ENCODE peak calls at places on chromosomes 16 and 17, in five cellular contexts. One of them, this sample, is unnamed.

GRCh38 chr17:40124279-40125141 is 2.7 kb downstream of the MSL1 start:
- DNase-seq in NCI-H510A: peak; percentile 22
- DNase-seq in stomach: no peak
- DNase-seq in esophagus squamous epithelium: no peak
- DNase-seq in stimulated activated CD4-positive, alpha-beta T cell treated with anti-CD3 and anti-CD28 coated beads, Interleukin-4, amount 100 ng/mL, for 4 hours: no peak
- DNase-seq in this sample: no peak

GRCh38 chr17:40015005-40015997 is at the start of gene CSF3:
- DNase-seq in stomach: peak; percentile 43
- DNase-seq in stimulated activated CD4-positive, alpha-beta T cell treated with anti-CD3 and anti-CD28 coated beads, Interleukin-4, amount 100 ng/mL, for 4 hours: no peak
- DNase-seq in NCI-H510A: peak; percentile 66
- DNase-seq in esophagus squamous epithelium: no peak
- DNase-seq in this sample: no peak

GRCh38 chr16:23149267-23149992 is at the start of gene USP31:
- DNase-seq in stomach: peak; percentile 95
- DNase-seq in stimulated activated CD4-positive, alpha-beta T cell treated with anti-CD3 and anti-CD28 coated beads, Interleukin-4, amount 100 ng/mL, for 4 hours: peak; percentile 89
- DNase-seq in esophagus squamous epithelium: peak; percentile 37
- DNase-seq in NCI-H510A: peak; percentile 98
- DNase-seq in this sample: peak; percentile 88

GRCh38 chr16:67801889-67802288 is 4.5 kb downstream of the RANBP10 start:
- DNase-seq in stimulated activated CD4-positive, alpha-beta T cell treated with anti-CD3 and anti-CD28 coated beads, Interleukin-4, amount 100 ng/mL, for 4 hours: peak; percentile 49
- DNase-seq in esophagus squamous epithelium: no peak
- DNase-seq in NCI-H510A: no peak
- DNase-seq in stomach: no peak
- DNase-seq in this sample: peak; percentile 62

GRCh38 chr17:67682196-67682595 is 35.5 kb upstream of the NOL11 start:
- DNase-seq in stimulated activated CD4-positive, alpha-beta T cell treated with anti-CD3 and anti-CD28 coated beads, Interleukin-4, amount 100 ng/mL, for 4 hours: no peak
- DNase-seq in esophagus squamous epithelium: no peak
- DNase-seq in stomach: peak; percentile 64
- DNase-seq in NCI-H510A: no peak
- DNase-seq in this sample: no peak

GRCh38 chr16:85199069-85199725 is 86.9 kb upstream of the CIBAR2 start:
- DNase-seq in stomach: no peak
- DNase-seq in stimulated activated CD4-positive, alpha-beta T cell treated with anti-CD3 and anti-CD28 coated beads, Interleukin-4, amount 100 ng/mL, for 4 hours: no peak
- DNase-seq in esophagus squamous epithelium: no peak
- DNase-seq in NCI-H510A: no peak
- DNase-seq in this sample: no peak

GRCh38 chr17:80773243-80773991 is 218.2 kb upstream of the CHMP6 start:
- DNase-seq in esophagus squamous epithelium: no peak
- DNase-seq in stomach: no peak
- DNase-seq in NCI-H510A: no peak
- DNase-seq in stimulated activated CD4-positive, alpha-beta T cell treated with anti-CD3 and anti-CD28 coated beads, Interleukin-4, amount 100 ng/mL, for 4 hours: no peak
- DNase-seq in this sample: no peak

GRCh38 chr17:64626827-64627226 is 35.3 kb downstream of the SMURF2 start:
- DNase-seq in NCI-H510A: no peak
- DNase-seq in stimulated activated CD4-positive, alpha-beta T cell treated with anti-CD3 and anti-CD28 coated beads, Interleukin-4, amount 100 ng/mL, for 4 hours: no peak
- DNase-seq in esophagus squamous epithelium: no peak
- DNase-seq in stomach: no peak
- DNase-seq in this sample: no peak

GRCh38 chr17:80868022-80868609 is 123.5 kb upstream of the CHMP6 start:
- DNase-seq in stimulated activated CD4-positive, alpha-beta T cell treated with anti-CD3 and anti-CD28 coated beads, Interleukin-4, amount 100 ng/mL, for 4 hours: no peak
- DNase-seq in NCI-H510A: no peak
- DNase-seq in esophagus squamous epithelium: no peak
- DNase-seq in stomach: no peak
- DNase-seq in this sample: no peak

GRCh38 chr16:3645504-3646347 is 8.8 kb upstream of the DNASE1 start:
- DNase-seq in NCI-H510A: no peak
- DNase-seq in esophagus squamous epithelium: no peak
- DNase-seq in stimulated activated CD4-positive, alpha-beta T cell treated with anti-CD3 and anti-CD28 coated beads, Interleukin-4, amount 100 ng/mL, for 4 hours: no peak
- DNase-seq in stomach: peak; percentile 17
- DNase-seq in this sample: no peak

GRCh38 chr17:18240449-18240848 is 15.0 kb downstream of the LLGL1 start:
- DNase-seq in esophagus squamous epithelium: no peak
- DNase-seq in NCI-H510A: no peak
- DNase-seq in stomach: no peak
- DNase-seq in stimulated activated CD4-positive, alpha-beta T cell treated with anti-CD3 and anti-CD28 coated beads, Interleukin-4, amount 100 ng/mL, for 4 hours: no peak
- DNase-seq in this sample: no peak

GRCh38 chr16:58345574-58346354 is 46.5 kb upstream of the GINS3 start:
- DNase-seq in NCI-H510A: no peak
- DNase-seq in stimulated activated CD4-positive, alpha-beta T cell treated with anti-CD3 and anti-CD28 coated beads, Interleukin-4, amount 100 ng/mL, for 4 hours: no peak
- DNase-seq in stomach: no peak
- DNase-seq in esophagus squamous epithelium: no peak
- DNase-seq in this sample: no peak

GRCh38 chr16:29820730-29821662 is 734 bp downstream of the MVP start:
- DNase-seq in NCI-H510A: no peak
- DNase-seq in stomach: peak; percentile 86
- DNase-seq in esophagus squamous epithelium: no peak
- DNase-seq in stimulated activated CD4-positive, alpha-beta T cell treated with anti-CD3 and anti-CD28 coated beads, Interleukin-4, amount 100 ng/mL, for 4 hours: no peak
- DNase-seq in this sample: peak; percentile 63

GRCh38 chr17:47705536-47706481 is 11.8 kb downstream of the TBKBP1 start:
- DNase-seq in stomach: no peak
- DNase-seq in NCI-H510A: no peak
- DNase-seq in esophagus squamous epithelium: no peak
- DNase-seq in stimulated activated CD4-positive, alpha-beta T cell treated with anti-CD3 and anti-CD28 coated beads, Interleukin-4, amount 100 ng/mL, for 4 hours: peak; percentile 72
- DNase-seq in this sample: no peak

This sample was measured in stimulated activated naive B cell treated with anti-CD40 and anti-IgM and Interleukin-4, amounts not matched to agents 10 μg/mL and 1 μg/mL and 100 μg/mL, for 72 hours.